ENCODE peak calls at places on chromosomes 2 and 18, in five cellular contexts. A is cardiac fibroblast; R is hippocampal formation; P is Kasumi-1; G is activated CD4-positive, CD25-positive, alpha-beta regulatory T cell treated with anti-CD3 and anti-CD28 coated beads, Interleukin-2, amount 50 U/mL, for 16 hours. K is an unnamed sample.
A peak's percentile ranks its signal among the peaks of the same experiment; 100 is the strongest.

GRCh38 chr2:66925128-66925527 is 472.0 kb upstream of the ETAA1 start:
- DNase-seq in A (peak; percentile 27), G (no peak), P (no peak), R (no peak), K (no peak)

GRCh38 chr2:216632952-216633615 is at the start of gene IGFBP2:
- DNase-seq in P (peak; percentile 18), G (no peak), R (no peak), A (peak; percentile 18), K (no peak)

GRCh38 chr2:8379134-8379533 is 302.7 kb upstream of the ID2 start:
- DNase-seq in G (no peak), P (no peak), R (no peak), A (no peak), K (no peak)

GRCh38 chr2:113084249-113085000 is 16.7 kb downstream of the IL1F10 start:
- DNase-seq in A (peak; percentile 22), G (no peak), R (no peak), P (peak; percentile 75), K (no peak)

GRCh38 chr18:58525517-58525916 is 103.4 kb downstream of the ALPK2 start:
- DNase-seq in A (peak; percentile 53), P (no peak), G (no peak), R (no peak), K (no peak)

GRCh38 chr2:118991554-118991953 is 49.6 kb downstream of the MARCO start:
- DNase-seq in P (no peak), A (no peak), R (no peak), G (no peak), K (no peak)

GRCh38 chr2:146720170-146720569 is 1124.7 kb upstream of the ACVR2A start:
- DNase-seq in R (no peak), P (no peak), A (no peak), G (no peak), K (no peak)

GRCh38 chr2:36300697-36301096 is 54.9 kb upstream of the CRIM1 start:
- DNase-seq in R (no peak), P (no peak), G (no peak), A (no peak), K (no peak)

GRCh38 chr2:117958186-117958585 is 55.7 kb downstream of the CCDC93 start:
- DNase-seq in A (peak; percentile 88), R (no peak), P (no peak), G (no peak), K (no peak)

GRCh38 chr2:205868773-205869333 is 186.6 kb downstream of the NRP2 start:
- DNase-seq in P (peak; percentile 55), A (peak; percentile 76), G (no peak), R (no peak), K (no peak)

GRCh38 chr18:741931-742512 is 29.6 kb upstream of the ENOSF1 start:
- DNase-seq in A (peak; percentile 71), G (no peak), P (peak; percentile 86), R (peak; percentile 46), K (no peak)

GRCh38 chr2:46438102-46438501 is 41.3 kb upstream of the TMEM247 start:
- DNase-seq in A (no peak), R (no peak), P (no peak), G (no peak), K (no peak)

GRCh38 chr18:3872651-3873050 is 422.7 kb downstream of the TGIF1 start:
- DNase-seq in R (no peak), P (no peak), A (no peak), G (no peak), K (no peak)

GRCh38 chr18:10015941-10016819 is 102.4 kb downstream of the VAPA start:
- DNase-seq in R (no peak), P (no peak), A (peak; percentile 94), G (no peak), K (no peak)

GRCh38 chr2:76427447-76427846 is 716.7 kb upstream of the GCFC2 start:
- DNase-seq in G (no peak), R (no peak), P (no peak), A (no peak), K (no peak)

GRCh38 chr2:6845903-6846302 is 19.8 kb downstream of the CMPK2 start:
- DNase-seq in G (no peak), R (no peak), P (no peak), A (no peak), K (no peak)

GRCh38 chr2:157839162-157839801 is 36.8 kb downstream of the ACVR1 start:
- DNase-seq in A (peak; percentile 52), P (peak; percentile 26), G (no peak), R (no peak), K (no peak)

GRCh38 chr18:22185298-22185697 is 15.9 kb downstream of the GATA6 start:
- DNase-seq in R (no peak), G (no peak), P (no peak), A (no peak), K (no peak)

GRCh38 chr2:207163815-207164747 is 1.7 kb downstream of the KLF7 start:
- DNase-seq in A (peak; percentile 72), P (no peak), G (no peak), R (peak; percentile 85), K (peak; percentile 67)

K was measured in amygdala.